ENCODE peak calls at places on chromosomes 7 and 10, in seven cellular contexts. One of them, this sample, is unnamed.

GRCh38 chr7:9761224-9761623 is 1212.4 kb upstream of the PHF14 start:
- DNase-seq in spleen: no peak
- DNase-seq in prostate gland: no peak
- DNase-seq in IMR-90: no peak
- DNase-seq in H1: no peak
- DNase-seq in heart left ventricle: no peak
- DNase-seq in right lobe of liver: no peak
- DNase-seq in this sample: no peak

GRCh38 chr10:4771554-4772201 is 54.3 kb upstream of the AKR1E2 start:
- DNase-seq in spleen: no peak
- DNase-seq in prostate gland: no peak
- DNase-seq in IMR-90: peak
- DNase-seq in H1: no peak
- DNase-seq in heart left ventricle: no peak
- DNase-seq in right lobe of liver: no peak
- DNase-seq in this sample: no peak

GRCh38 chr10:87915989-87916388 is 52.6 kb downstream of the PTEN start:
- DNase-seq in spleen: no peak
- DNase-seq in prostate gland: no peak
- DNase-seq in IMR-90: peak
- DNase-seq in H1: no peak
- DNase-seq in heart left ventricle: peak
- DNase-seq in right lobe of liver: no peak
- DNase-seq in this sample: no peak

GRCh38 chr7:128164955-128165670 is 76.0 kb upstream of the LEP start:
- DNase-seq in spleen: no peak
- DNase-seq in prostate gland: no peak
- DNase-seq in IMR-90: no peak
- DNase-seq in H1: no peak
- DNase-seq in heart left ventricle: no peak
- DNase-seq in right lobe of liver: no peak
- DNase-seq in this sample: no peak

GRCh38 chr7:33050425-33051318 is 11.9 kb downstream of the NT5C3A start:
- DNase-seq in spleen: no peak
- DNase-seq in prostate gland: peak
- DNase-seq in IMR-90: peak
- DNase-seq in H1: no peak
- DNase-seq in heart left ventricle: no peak
- DNase-seq in right lobe of liver: no peak
- DNase-seq in this sample: peak

GRCh38 chr10:120392245-120392644 is 64.8 kb upstream of the PLPP4 start:
- DNase-seq in spleen: no peak
- DNase-seq in prostate gland: no peak
- DNase-seq in IMR-90: no peak
- DNase-seq in H1: peak
- DNase-seq in heart left ventricle: no peak
- DNase-seq in right lobe of liver: no peak
- DNase-seq in this sample: no peak

GRCh38 chr7:85021090-85021704 is 165.7 kb downstream of the SEMA3D start:
- DNase-seq in spleen: no peak
- DNase-seq in prostate gland: no peak
- DNase-seq in IMR-90: peak
- DNase-seq in H1: no peak
- DNase-seq in heart left ventricle: no peak
- DNase-seq in right lobe of liver: no peak
- DNase-seq in this sample: no peak

GRCh38 chr10:101397140-101397539 is 43.2 kb downstream of the BTRC start:
- DNase-seq in spleen: no peak
- DNase-seq in prostate gland: no peak
- DNase-seq in IMR-90: peak
- DNase-seq in H1: no peak
- DNase-seq in heart left ventricle: peak
- DNase-seq in right lobe of liver: no peak
- DNase-seq in this sample: no peak

GRCh38 chr7:129188372-129188891 is at the start of gene SMO:
- DNase-seq in spleen: peak
- DNase-seq in prostate gland: no peak
- DNase-seq in IMR-90: peak
- DNase-seq in H1: peak
- DNase-seq in heart left ventricle: peak
- DNase-seq in right lobe of liver: peak
- DNase-seq in this sample: no peak

GRCh38 chr7:158829021-158829341 is 328 bp downstream of the ESYT2 start:
- DNase-seq in spleen: no peak
- DNase-seq in prostate gland: peak
- DNase-seq in IMR-90: peak
- DNase-seq in H1: no peak
- DNase-seq in heart left ventricle: peak
- DNase-seq in right lobe of liver: no peak
- DNase-seq in this sample: no peak

GRCh38 chr10:62548686-62549085 is 174.5 kb downstream of the ZNF365 start:
- DNase-seq in spleen: no peak
- DNase-seq in prostate gland: no peak
- DNase-seq in IMR-90: no peak
- DNase-seq in H1: no peak
- DNase-seq in heart left ventricle: no peak
- DNase-seq in right lobe of liver: no peak
- DNase-seq in this sample: no peak

GRCh38 chr7:41459623-41460256 is 243.2 kb downstream of the INHBA start:
- DNase-seq in spleen: no peak
- DNase-seq in prostate gland: no peak
- DNase-seq in IMR-90: no peak
- DNase-seq in H1: no peak
- DNase-seq in heart left ventricle: no peak
- DNase-seq in right lobe of liver: peak
- DNase-seq in this sample: no peak

GRCh38 chr10:34707656-34708055 is 107.4 kb downstream of the PARD3 start:
- DNase-seq in spleen: no peak
- DNase-seq in prostate gland: no peak
- DNase-seq in IMR-90: no peak
- DNase-seq in H1: no peak
- DNase-seq in heart left ventricle: no peak
- DNase-seq in right lobe of liver: no peak
- DNase-seq in this sample: no peak

GRCh38 chr7:134395604-134396003 is 63.3 kb downstream of the AKR1B1 start:
- DNase-seq in spleen: no peak
- DNase-seq in prostate gland: no peak
- DNase-seq in IMR-90: no peak
- DNase-seq in H1: no peak
- DNase-seq in heart left ventricle: no peak
- DNase-seq in right lobe of liver: no peak
- DNase-seq in this sample: no peak

GRCh38 chr10:11825796-11826414 is 2.7 kb downstream of the PROSER2 start:
- DNase-seq in spleen: no peak
- DNase-seq in prostate gland: peak
- DNase-seq in IMR-90: no peak
- DNase-seq in H1: no peak
- DNase-seq in heart left ventricle: no peak
- DNase-seq in right lobe of liver: no peak
- DNase-seq in this sample: no peak

GRCh38 chr10:97498841-97499560 is at the start of gene UBTD1:
- DNase-seq in spleen: no peak
- DNase-seq in prostate gland: peak
- DNase-seq in IMR-90: peak
- DNase-seq in H1: peak
- DNase-seq in heart left ventricle: peak
- DNase-seq in right lobe of liver: peak
- DNase-seq in this sample: peak
- TF ChIP-seq POLR2A in spleen: no peak
- TF ChIP-seq POLR2A in prostate gland: peak
- TF ChIP-seq POLR2A in IMR-90: no peak
- TF ChIP-seq POLR2A in H1: no peak
- TF ChIP-seq POLR2A in heart left ventricle: peak
- TF ChIP-seq POLR2A in right lobe of liver: peak
- TF ChIP-seq POLR2A in this sample: no peak

GRCh38 chr7:116173051-116174028 is 37.0 kb upstream of the TES start:
- DNase-seq in spleen: no peak
- DNase-seq in prostate gland: peak
- DNase-seq in IMR-90: peak
- DNase-seq in H1: no peak
- DNase-seq in heart left ventricle: no peak
- DNase-seq in right lobe of liver: no peak
- DNase-seq in this sample: no peak
- TF ChIP-seq CTCF in spleen: peak
- TF ChIP-seq CTCF in prostate gland: peak
- TF ChIP-seq CTCF in IMR-90: peak
- TF ChIP-seq CTCF in H1: no peak
- TF ChIP-seq CTCF in heart left ventricle: peak
- TF ChIP-seq CTCF in right lobe of liver: peak
- TF ChIP-seq CTCF in this sample: peak

DNA sequence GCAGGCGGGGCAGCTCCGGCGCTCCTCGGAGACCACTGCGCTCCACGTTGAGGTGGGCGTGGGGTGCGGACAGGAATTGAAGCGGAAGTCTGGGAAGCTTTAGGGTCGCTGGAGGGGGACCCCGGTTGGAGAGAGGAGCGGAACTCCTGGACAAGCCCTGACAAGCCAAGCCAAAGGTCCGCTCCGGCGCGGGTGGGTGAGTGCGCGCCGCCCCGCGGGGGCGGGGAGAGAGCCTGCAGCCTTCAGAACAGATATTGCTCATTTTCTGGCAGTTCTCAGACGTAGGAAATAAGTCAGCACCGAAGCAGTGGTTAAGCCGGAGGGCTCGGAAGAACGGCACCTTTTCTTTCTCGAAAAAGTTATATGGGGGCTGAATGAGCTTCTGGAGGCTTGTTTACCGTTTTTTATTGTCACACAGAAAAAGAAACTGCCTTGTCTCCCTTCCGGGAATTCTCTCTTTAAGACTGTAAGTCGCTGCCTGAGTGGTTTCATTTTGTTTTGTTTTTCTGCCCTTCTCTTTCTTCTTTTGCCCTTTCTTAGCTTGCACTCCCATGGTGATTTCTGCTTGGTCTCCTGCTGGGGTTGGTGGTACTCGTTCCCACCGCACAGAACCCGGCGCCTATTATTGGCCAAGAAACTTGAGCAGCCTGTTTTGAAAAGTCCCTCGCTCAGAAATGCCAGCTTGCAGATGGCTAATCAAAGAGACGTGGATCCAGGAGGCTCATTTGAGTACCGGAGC is 732 bp downstream of the FAS start:
- DNase-seq in spleen: peak
- DNase-seq in prostate gland: peak
- DNase-seq in IMR-90: peak
- DNase-seq in H1: peak
- DNase-seq in heart left ventricle: peak
- DNase-seq in right lobe of liver: peak
- DNase-seq in this sample: peak
- TF ChIP-seq POLR2A in spleen: no peak
- TF ChIP-seq POLR2A in prostate gland: peak
- TF ChIP-seq POLR2A in IMR-90: peak
- TF ChIP-seq POLR2A in H1: no peak
- TF ChIP-seq POLR2A in heart left ventricle: peak
- TF ChIP-seq POLR2A in right lobe of liver: peak
- TF ChIP-seq POLR2A in this sample: peak

DNA sequence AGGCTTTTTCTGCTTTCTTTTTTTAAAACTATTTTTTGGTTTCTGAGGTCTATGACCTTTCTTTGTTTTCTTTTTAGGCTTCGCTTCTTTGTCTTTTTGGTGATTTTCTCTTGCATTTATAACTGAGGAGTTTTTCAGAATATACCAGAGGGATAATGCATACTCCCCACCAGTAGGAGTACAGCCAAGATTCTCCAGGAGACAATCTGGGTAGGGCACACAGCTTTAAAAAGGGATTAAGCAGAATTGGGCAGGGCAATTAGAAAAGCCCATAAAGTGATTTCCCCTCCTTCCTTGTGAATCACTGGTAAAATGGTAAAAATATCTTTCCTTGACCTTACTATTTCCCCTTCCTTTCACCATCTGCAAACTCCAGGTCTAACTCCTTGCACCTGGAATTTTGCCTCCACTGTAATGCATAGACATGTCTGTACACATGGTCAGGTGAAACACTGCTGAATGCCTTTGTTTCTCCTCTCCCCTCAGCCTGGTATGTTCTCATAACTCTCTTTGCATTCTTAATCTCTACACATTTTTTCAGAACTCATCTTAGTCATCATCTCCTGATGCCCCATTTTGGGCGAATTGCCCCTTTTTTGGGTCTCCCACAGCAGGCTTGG is 64.4 kb downstream of the MDFIC start:
- DNase-seq in spleen: no peak
- DNase-seq in prostate gland: no peak
- DNase-seq in IMR-90: no peak
- DNase-seq in H1: no peak
- DNase-seq in heart left ventricle: no peak
- DNase-seq in right lobe of liver: no peak
- DNase-seq in this sample: no peak
- TF ChIP-seq CTCF in spleen: no peak
- TF ChIP-seq CTCF in prostate gland: no peak
- TF ChIP-seq CTCF in IMR-90: no peak
- TF ChIP-seq CTCF in H1: no peak
- TF ChIP-seq CTCF in heart left ventricle: no peak
- TF ChIP-seq CTCF in right lobe of liver: no peak
- TF ChIP-seq CTCF in this sample: no peak

DNA sequence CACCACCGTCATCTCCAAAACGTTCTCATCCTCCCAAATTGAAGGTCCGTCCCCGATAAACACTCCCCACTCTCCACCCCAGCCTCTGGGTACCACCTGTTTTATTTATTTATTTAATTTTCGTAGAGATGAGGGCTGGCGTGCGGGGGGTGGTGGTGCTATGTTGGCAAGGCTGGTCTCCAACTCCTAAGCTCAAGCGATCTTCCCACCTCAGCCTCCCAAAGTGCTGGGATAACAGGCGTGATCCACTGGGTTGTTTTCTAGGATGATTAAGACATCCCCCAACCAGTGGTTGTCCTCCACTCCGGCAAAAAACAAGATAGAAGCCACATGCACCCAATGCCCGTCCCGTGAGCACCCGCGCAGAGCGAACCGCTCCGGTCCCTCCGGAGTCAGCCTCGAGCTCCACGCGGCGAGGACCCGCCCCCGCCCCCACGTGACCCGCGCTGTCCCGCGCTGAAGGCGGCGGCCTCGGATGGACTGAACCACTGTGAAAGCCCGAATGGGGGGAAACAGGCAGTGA is 916 bp upstream of the EIF3B start:
- DNase-seq in spleen: peak
- DNase-seq in prostate gland: peak
- DNase-seq in IMR-90: peak
- DNase-seq in H1: no peak
- DNase-seq in heart left ventricle: peak
- DNase-seq in right lobe of liver: peak
- DNase-seq in this sample: no peak
- TF ChIP-seq POLR2A in spleen: no peak
- TF ChIP-seq POLR2A in prostate gland: no peak
- TF ChIP-seq POLR2A in IMR-90: no peak
- TF ChIP-seq POLR2A in H1: peak
- TF ChIP-seq POLR2A in heart left ventricle: peak
- TF ChIP-seq POLR2A in right lobe of liver: peak
- TF ChIP-seq POLR2A in this sample: no peak

This sample was measured in tibial nerve.